ENCODE peak calls at places on chromosomes 3 and 15, in six cellular contexts. L is glutamatergic neuron; O is cardiac fibroblast; P is GM10248; S is progenitor cell of endocrine pancreas; U is CD8-positive, alpha-beta T cell. H is an unnamed sample.

GRCh38 chr15:101810905-101811304 is 1.1 kb upstream of the OR4F15 start:
- DNase-seq in S (no peak), U (no peak), P (no peak), L (no peak), O (no peak), H (no peak)

GRCh38 chr3:149736180-149737100 is 15.8 kb downstream of the COMMD2 start:
- DNase-seq in L (no peak), S (no peak), O (peak; percentile 54), P (no peak), U (no peak), H (peak; percentile 18)

GRCh38 chr3:14771593-14772497 is 46.9 kb upstream of the FGD5 start:
- DNase-seq in S (no peak), U (no peak), O (no peak), L (no peak), P (peak; percentile 12), H (no peak)

GRCh38 chr3:128167973-128168674 is 14.8 kb downstream of the EEFSEC start:
- DNase-seq in P (no peak), L (no peak), U (no peak), S (no peak), O (no peak), H (peak; percentile 8)

GRCh38 chr15:81031203-81031602 is 30.5 kb downstream of the TLNRD1 start:
- DNase-seq in O (no peak), U (no peak), L (no peak), S (no peak), P (no peak), H (no peak)

GRCh38 chr15:76903251-76903681 is 1.9 kb downstream of the SCAPER start:
- DNase-seq in S (no peak), O (peak; percentile 48), P (peak; percentile 32), U (peak; percentile 6), L (no peak), H (peak; percentile 65)

GRCh38 chr3:127796751-127797150 is 25.6 kb downstream of the MGLL start:
- DNase-seq in P (no peak), U (no peak), O (no peak), S (no peak), L (peak; percentile 64), H (no peak)

GRCh38 chr3:116141724-116142123 is 303.6 kb downstream of the LSAMP start:
- DNase-seq in P (no peak), S (no peak), O (no peak), U (no peak), L (no peak), H (no peak)

GRCh38 chr3:36876181-36876936 is 68.5 kb downstream of the TRANK1 start:
- DNase-seq in P (peak; percentile 77), U (no peak), L (no peak), O (no peak), S (no peak), H (no peak)

GRCh38 chr15:100958326-100959065 is 39.3 kb downstream of the LRRK1 start:
- DNase-seq in S (no peak), P (no peak), O (peak; percentile 37), U (no peak), L (no peak), H (peak; percentile 73)

GRCh38 chr3:140022061-140022781 is 87.2 kb downstream of the CLSTN2 start:
- DNase-seq in O (no peak), U (no peak), P (no peak), S (no peak), L (no peak), H (no peak)

GRCh38 chr3:101963902-101964362 is 114.6 kb downstream of the NFKBIZ start:
- DNase-seq in U (no peak), O (peak; percentile 60), L (no peak), P (no peak), S (no peak), H (peak; percentile 68)

GRCh38 chr3:5274116-5274515 is 86.6 kb downstream of the EDEM1 start:
- DNase-seq in O (no peak), L (no peak), P (no peak), S (no peak), U (no peak), H (no peak)

GRCh38 chr3:13301295-13301987 is 118.7 kb downstream of the NUP210 start:
- DNase-seq in P (peak; percentile 53), O (peak; percentile 55), L (peak; percentile 75), S (no peak), U (no peak), H (peak; percentile 66)

GRCh38 chr15:66594344-66594743 is 28.5 kb upstream of the LCTL start:
- DNase-seq in S (no peak), U (no peak), P (no peak), L (no peak), O (no peak), H (no peak)

GRCh38 chr15:60399931-60400330 is 2.1 kb upstream of the ANXA2 start:
- DNase-seq in P (no peak), O (peak; percentile 48), S (no peak), U (no peak), L (no peak), H (peak; percentile 88)

GRCh38 chr3:186359078-186359477 is 3.0 kb downstream of the DGKG start:
- DNase-seq in L (no peak), U (no peak), O (peak; percentile 3), P (no peak), S (no peak), H (no peak)

GRCh38 chr15:71302861-71303410 is 187.7 kb downstream of the THSD4 start:
- DNase-seq in O (no peak), S (no peak), L (no peak), P (no peak), U (no peak), H (no peak)

GRCh38 chr15:98728107-98728810 is 79.9 kb downstream of the IGF1R start:
- DNase-seq in U (no peak), O (peak; percentile 18), P (no peak), S (no peak), L (no peak), H (no peak)

GRCh38 chr15:51576911-51577500 is 45.6 kb downstream of the DMXL2 start:
- DNase-seq in S (no peak), O (peak; percentile 89), U (no peak), L (no peak), P (no peak), H (no peak)

GRCh38 chr15:85142324-85142723 is 160.7 kb downstream of the PDE8A start:
- DNase-seq in S (no peak), O (peak; percentile 53), U (no peak), P (no peak), L (no peak), H (peak; percentile 62)

GRCh38 chr3:5428607-5429516 is 241.4 kb downstream of the EDEM1 start:
- DNase-seq in U (no peak), O (no peak), L (no peak), P (peak; percentile 19), S (no peak), H (no peak)

GRCh38 chr3:45689787-45690145 is 570 bp downstream of the SACM1L start:
- DNase-seq in L (no peak), P (no peak), U (no peak), O (no peak), S (no peak), H (no peak)

GRCh38 chr3:45688882-45689786 is at the start of gene SACM1L:
- DNase-seq in U (peak; percentile 94), O (peak; percentile 99), L (peak; percentile 98), S (peak; percentile 93), P (peak; percentile 90), H (peak; percentile 99)

GRCh38 chr3:45692866-45693265 is 3.7 kb downstream of the SACM1L start:
- DNase-seq in P (no peak), S (no peak), O (no peak), U (no peak), L (no peak), H (no peak)

GRCh38 chr3:45690331-45691035 is 1.3 kb downstream of the SACM1L start:
- DNase-seq in O (no peak), P (no peak), L (no peak), S (no peak), U (no peak), H (no peak)

GRCh38 chr3:45693941-45694521 is 4.8 kb downstream of the SACM1L start:
- DNase-seq in U (peak; percentile 33), L (no peak), S (no peak), O (no peak), P (peak; percentile 26), H (no peak)
- TF ChIP-seq CTCF in U (peak; percentile 18), L (peak; percentile 40), S (no peak), O (no peak), P (no peak), H (peak; percentile 26)

GRCh38 chr3:87446849-87447387 is 170.5 kb upstream of the POU1F1 start:
- DNase-seq in U (no peak), P (no peak), L (no peak), S (no peak), O (no peak), H (no peak)
- TF ChIP-seq CTCF in U (no peak), P (no peak), L (no peak), S (no peak), O (no peak), H (no peak)

GRCh38 chr3:7075901-7076300 is 215.0 kb downstream of the GRM7 start:
- DNase-seq in P (no peak), S (no peak), L (no peak), O (no peak), U (no peak), H (no peak)
- TF ChIP-seq CTCF in P (peak; percentile 30), S (peak; percentile 28), L (peak; percentile 19), O (no peak), U (no peak), H (peak; percentile 31)

GRCh38 chr3:148642214-148642613 is 55.5 kb upstream of the AGTR1 start:
- DNase-seq in O (no peak), L (no peak), P (no peak), U (no peak), S (no peak), H (no peak)
- TF ChIP-seq CTCF in O (no peak), L (no peak), P (no peak), U (no peak), S (no peak), H (no peak)

DNA sequence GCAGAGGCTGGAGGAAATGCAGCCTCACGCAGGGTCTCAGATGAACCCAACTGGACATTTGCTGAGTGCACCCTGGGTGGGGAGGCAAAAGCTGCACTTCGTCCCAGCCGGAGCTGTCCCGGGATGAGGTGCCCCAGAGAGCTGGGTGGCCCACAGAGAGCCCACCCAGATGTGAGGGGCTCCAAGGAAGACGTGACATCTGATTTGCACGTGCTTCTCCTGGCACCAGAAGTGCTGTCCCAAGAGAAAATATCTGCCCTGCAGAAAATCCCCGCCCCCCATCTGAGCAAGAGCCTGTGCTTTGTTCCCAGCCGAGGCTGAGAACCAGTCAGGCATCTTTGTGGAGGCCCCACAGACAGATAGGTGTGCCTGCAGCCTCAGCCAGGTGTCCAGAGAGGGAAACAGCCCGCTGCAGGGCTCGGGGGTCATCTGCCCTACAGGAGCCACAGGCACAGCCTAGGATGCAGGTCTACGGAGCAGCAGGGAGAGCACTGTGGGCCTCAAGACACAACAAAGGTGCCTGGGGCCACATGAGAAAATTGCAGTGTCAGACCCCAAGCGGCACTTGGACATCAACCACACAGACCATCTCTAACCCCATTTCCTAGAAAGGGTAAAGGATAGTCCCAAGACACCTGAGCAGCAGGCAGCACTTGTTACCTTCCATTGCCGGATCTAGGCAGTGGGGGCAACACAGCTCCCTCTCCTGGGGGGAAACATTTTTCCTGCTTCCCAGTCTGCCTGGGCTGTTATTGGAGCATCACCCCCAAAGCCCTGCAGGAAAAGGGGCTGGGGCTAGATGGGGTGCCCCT is 5.8 kb downstream of the TMIE start:
- DNase-seq in U (no peak), S (no peak), L (peak; percentile 17), P (no peak), O (no peak), H (no peak)
- TF ChIP-seq CTCF in U (no peak), S (no peak), L (no peak), P (no peak), O (no peak), H (peak; percentile 31)